ENCODE peak calls at places on chromosomes 6 and 20, in seven cellular contexts. One of them, this sample, is unnamed.

GRCh38 chr6:108436771-108437170 is 123.9 kb upstream of the FOXO3 start:
- DNase-seq in ELR: no peak
- DNase-seq in A172: no peak
- DNase-seq in ovary: no peak
- DNase-seq in NCI-H2029: no peak
- DNase-seq in esophagus squamous epithelium: no peak
- DNase-seq in NCI-H1417: no peak
- DNase-seq in this sample: no peak

GRCh38 chr6:24720131-24720603 is 1.2 kb upstream of the C6orf62 start:
- DNase-seq in esophagus squamous epithelium: no peak
- DNase-seq in ovary: peak
- DNase-seq in NCI-H2029: peak
- DNase-seq in NCI-H1417: peak
- DNase-seq in ELR: peak
- DNase-seq in A172: peak
- DNase-seq in this sample: no peak

GRCh38 chr6:72850469-72850868 is 228.6 kb downstream of the KCNQ5 start:
- DNase-seq in ovary: no peak
- DNase-seq in NCI-H2029: peak
- DNase-seq in A172: no peak
- DNase-seq in ELR: no peak
- DNase-seq in esophagus squamous epithelium: no peak
- DNase-seq in NCI-H1417: peak
- DNase-seq in this sample: no peak

GRCh38 chr20:61297981-61298380 is 45.9 kb downstream of the CDH4 start:
- DNase-seq in esophagus squamous epithelium: no peak
- DNase-seq in ELR: peak
- DNase-seq in NCI-H2029: no peak
- DNase-seq in ovary: no peak
- DNase-seq in A172: peak
- DNase-seq in NCI-H1417: no peak
- DNase-seq in this sample: peak

GRCh38 chr6:6811151-6812002 is 222.9 kb downstream of the LY86 start:
- DNase-seq in NCI-H2029: peak
- DNase-seq in NCI-H1417: peak
- DNase-seq in esophagus squamous epithelium: no peak
- DNase-seq in ELR: peak
- DNase-seq in ovary: peak
- DNase-seq in A172: peak
- DNase-seq in this sample: peak

GRCh38 chr6:14910692-14911547 is 334.9 kb upstream of the JARID2 start:
- DNase-seq in NCI-H1417: no peak
- DNase-seq in ELR: peak
- DNase-seq in ovary: no peak
- DNase-seq in esophagus squamous epithelium: no peak
- DNase-seq in NCI-H2029: no peak
- DNase-seq in A172: peak
- DNase-seq in this sample: no peak

GRCh38 chr20:63102720-63103375 is 96.1 kb upstream of the BHLHE23 start:
- DNase-seq in ovary: no peak
- DNase-seq in A172: no peak
- DNase-seq in NCI-H1417: peak
- DNase-seq in ELR: peak
- DNase-seq in NCI-H2029: no peak
- DNase-seq in esophagus squamous epithelium: no peak
- DNase-seq in this sample: peak

GRCh38 chr20:15637971-15638754 is 935.1 kb downstream of the KIF16B start:
- DNase-seq in NCI-H1417: peak
- DNase-seq in ovary: no peak
- DNase-seq in A172: no peak
- DNase-seq in NCI-H2029: no peak
- DNase-seq in ELR: no peak
- DNase-seq in esophagus squamous epithelium: no peak
- DNase-seq in this sample: no peak

GRCh38 chr6:41596096-41596685 is 42.1 kb upstream of the MDFI start:
- DNase-seq in NCI-H2029: no peak
- DNase-seq in ELR: no peak
- DNase-seq in ovary: no peak
- DNase-seq in A172: no peak
- DNase-seq in NCI-H1417: no peak
- DNase-seq in esophagus squamous epithelium: no peak
- DNase-seq in this sample: no peak

GRCh38 chr6:7328159-7328713 is 15.2 kb upstream of the SSR1 start:
- DNase-seq in ELR: no peak
- DNase-seq in esophagus squamous epithelium: no peak
- DNase-seq in ovary: no peak
- DNase-seq in NCI-H2029: no peak
- DNase-seq in NCI-H1417: no peak
- DNase-seq in A172: no peak
- DNase-seq in this sample: no peak

GRCh38 chr20:38927902-38928578 is 1.8 kb downstream of the FAM83D start:
- DNase-seq in A172: no peak
- DNase-seq in ovary: no peak
- DNase-seq in esophagus squamous epithelium: no peak
- DNase-seq in NCI-H1417: no peak
- DNase-seq in ELR: peak
- DNase-seq in NCI-H2029: peak
- DNase-seq in this sample: no peak

GRCh38 chr6:36197739-36198221 is 1.2 kb downstream of the BRPF3 start:
- DNase-seq in NCI-H1417: no peak
- DNase-seq in ELR: peak
- DNase-seq in esophagus squamous epithelium: no peak
- DNase-seq in A172: no peak
- DNase-seq in ovary: peak
- DNase-seq in NCI-H2029: peak
- DNase-seq in this sample: no peak

GRCh38 chr6:1310628-1311399 is 1.1 kb upstream of the FOXQ1 start:
- DNase-seq in ovary: no peak
- DNase-seq in A172: no peak
- DNase-seq in ELR: no peak
- DNase-seq in esophagus squamous epithelium: no peak
- DNase-seq in NCI-H1417: no peak
- DNase-seq in NCI-H2029: peak
- DNase-seq in this sample: no peak

GRCh38 chr6:109455161-109455501 is 441 bp downstream of the MICAL1 start:
- DNase-seq in A172: peak
- DNase-seq in ELR: no peak
- DNase-seq in esophagus squamous epithelium: no peak
- DNase-seq in NCI-H1417: peak
- DNase-seq in ovary: no peak
- DNase-seq in NCI-H2029: no peak
- DNase-seq in this sample: no peak

GRCh38 chr20:38935285-38935684 is 9.1 kb downstream of the FAM83D start:
- DNase-seq in NCI-H1417: no peak
- DNase-seq in NCI-H2029: no peak
- DNase-seq in ELR: peak
- DNase-seq in ovary: no peak
- DNase-seq in A172: peak
- DNase-seq in esophagus squamous epithelium: no peak
- DNase-seq in this sample: peak

GRCh38 chr6:130978660-130979396 is 84.2 kb downstream of the EPB41L2 start:
- DNase-seq in esophagus squamous epithelium: no peak
- DNase-seq in NCI-H2029: no peak
- DNase-seq in ELR: no peak
- DNase-seq in NCI-H1417: peak
- DNase-seq in ovary: no peak
- DNase-seq in A172: no peak
- DNase-seq in this sample: no peak